ENCODE peak calls at places on chromosomes 2 and 18, in ten cellular contexts. P, H, Z, M, Q, V, K, B, J and Y are unnamed samples.

GRCh38 chr2:10124538-10125045 is 2.1 kb downstream of the RRM2 start:
- DNase-seq in P (peak), H (no peak), Z (no peak), M (peak), Q (peak), V (no peak), K (no peak), B (no peak), J (peak), Y (peak)

GRCh38 chr2:156445311-156446218 is 9.4 kb downstream of the GPD2 start:
- DNase-seq in P (no peak), H (no peak), Z (no peak), M (no peak), Q (no peak), V (peak), K (no peak), B (no peak), J (peak), Y (peak)

GRCh38 chr2:28751956-28752607 is 452 bp downstream of the PPP1CB start:
- DNase-seq in P (peak), H (no peak), Z (no peak), M (peak), Q (no peak), V (no peak), K (no peak), B (peak), J (no peak), Y (no peak)

GRCh38 chr2:238640486-238640885 is 207.4 kb upstream of the TWIST2 start:
- DNase-seq in P (no peak), H (no peak), Z (no peak), M (no peak), Q (peak), V (no peak), K (no peak), B (no peak), J (no peak), Y (no peak)

GRCh38 chr2:84395819-84396218 is 63.3 kb downstream of the SUCLG1 start:
- DNase-seq in P (no peak), H (no peak), Z (no peak), M (no peak), Q (no peak), V (no peak), K (no peak), B (no peak), J (no peak), Y (peak)

GRCh38 chr2:238513346-238513745 is 86.6 kb downstream of the ASB1 start:
- DNase-seq in P (peak), H (peak), Z (no peak), M (peak), Q (peak), V (no peak), K (no peak), B (peak), J (peak), Y (peak)

GRCh38 chr18:56175309-56175708 is 463.1 kb downstream of the TXNL1 start:
- DNase-seq in P (no peak), H (no peak), Z (no peak), M (no peak), Q (no peak), V (no peak), K (no peak), B (no peak), J (no peak), Y (no peak)

GRCh38 chr18:13587477-13587876 is 138.9 kb downstream of the FAM210A start:
- DNase-seq in P (no peak), H (no peak), Z (no peak), M (no peak), Q (no peak), V (no peak), K (no peak), B (no peak), J (no peak), Y (no peak)

GRCh38 chr2:74836675-74837401 is 2.9 kb downstream of the HK2 start:
- DNase-seq in P (no peak), H (no peak), Z (no peak), M (no peak), Q (peak), V (no peak), K (no peak), B (no peak), J (no peak), Y (no peak)

GRCh38 chr2:64328415-64328722 is 125.6 kb upstream of the LGALSL start:
- DNase-seq in P (no peak), H (no peak), Z (no peak), M (no peak), Q (no peak), V (no peak), K (no peak), B (no peak), J (no peak), Y (no peak)

GRCh38 chr2:121992700-121993099 is 237.2 kb downstream of the TSN start:
- DNase-seq in P (no peak), H (no peak), Z (no peak), M (no peak), Q (no peak), V (no peak), K (no peak), B (no peak), J (no peak), Y (no peak)

GRCh38 chr2:45166229-45166890 is 157.1 kb upstream of the SIX2 start:
- DNase-seq in P (peak), H (no peak), Z (no peak), M (no peak), Q (no peak), V (no peak), K (no peak), B (no peak), J (no peak), Y (no peak)

GRCh38 chr2:240636563-240637115 is 11.4 kb downstream of the GPR35 start:
- DNase-seq in P (no peak), H (no peak), Z (no peak), M (no peak), Q (peak), V (no peak), K (no peak), B (no peak), J (no peak), Y (no peak)

GRCh38 chr2:222973237-222973636 is 78.8 kb upstream of the KCNE4 start:
- DNase-seq in P (no peak), H (no peak), Z (no peak), M (no peak), Q (no peak), V (no peak), K (no peak), B (no peak), J (peak), Y (no peak)

GRCh38 chr2:24021122-24021998 is 11.5 kb downstream of the MFSD2B start:
- DNase-seq in P (peak), H (peak), Z (no peak), M (no peak), Q (no peak), V (no peak), K (no peak), B (peak), J (peak), Y (no peak)

GRCh38 chr2:146324954-146325353 is 1519.9 kb upstream of the ACVR2A start:
- DNase-seq in P (no peak), H (no peak), Z (no peak), M (no peak), Q (no peak), V (peak), K (no peak), B (no peak), J (peak), Y (peak)

GRCh38 chr2:196750977-196751631 is 48.4 kb downstream of the GTF3C3 start:
- DNase-seq in P (peak), H (peak), Z (peak), M (peak), Q (peak), V (peak), K (no peak), B (peak), J (peak), Y (peak)

GRCh38 chr18:46301081-46301480 is 196.9 kb downstream of the HAUS1 start:
- DNase-seq in P (no peak), H (no peak), Z (no peak), M (no peak), Q (peak), V (no peak), K (no peak), B (no peak), J (no peak), Y (no peak)

GRCh38 chr2:220365023-220365422 is 737.6 kb downstream of the SLC4A3 start:
- DNase-seq in P (no peak), H (no peak), Z (no peak), M (no peak), Q (no peak), V (peak), K (no peak), B (no peak), J (peak), Y (peak)

GRCh38 chr2:158810761-158811470 is 15.8 kb downstream of the DAPL1 start:
- DNase-seq in P (no peak), H (no peak), Z (no peak), M (no peak), Q (no peak), V (no peak), K (no peak), B (no peak), J (no peak), Y (no peak)

GRCh38 chr2:29405707-29406106 is 290.5 kb downstream of the CLIP4 start:
- DNase-seq in P (no peak), H (no peak), Z (no peak), M (no peak), Q (no peak), V (no peak), K (no peak), B (no peak), J (no peak), Y (no peak)

GRCh38 chr2:188142636-188143035 is 149.0 kb upstream of the GULP1 start:
- DNase-seq in P (no peak), H (no peak), Z (no peak), M (no peak), Q (no peak), V (peak), K (no peak), B (no peak), J (peak), Y (peak)

GRCh38 chr2:133768261-133769021 is 200.2 kb upstream of the NCKAP5 start:
- DNase-seq in P (no peak), H (no peak), Z (no peak), M (no peak), Q (no peak), V (no peak), K (no peak), B (no peak), J (peak), Y (no peak)

GRCh38 chr2:102120261-102121259 is 22.0 kb upstream of the IL1R1 start:
- DNase-seq in P (no peak), H (no peak), Z (no peak), M (peak), Q (no peak), V (no peak), K (no peak), B (no peak), J (no peak), Y (no peak)

GRCh38 chr18:26405190-26405781 is 143.1 kb downstream of the KCTD1 start:
- DNase-seq in P (peak), H (peak), Z (no peak), M (no peak), Q (no peak), V (no peak), K (no peak), B (no peak), J (peak), Y (peak)
- TF ChIP-seq CTCF in P (peak), H (peak), Z (peak), M (no peak), Q (peak), V (peak), K (no peak), B (peak), J (peak), Y (peak)

DNA sequence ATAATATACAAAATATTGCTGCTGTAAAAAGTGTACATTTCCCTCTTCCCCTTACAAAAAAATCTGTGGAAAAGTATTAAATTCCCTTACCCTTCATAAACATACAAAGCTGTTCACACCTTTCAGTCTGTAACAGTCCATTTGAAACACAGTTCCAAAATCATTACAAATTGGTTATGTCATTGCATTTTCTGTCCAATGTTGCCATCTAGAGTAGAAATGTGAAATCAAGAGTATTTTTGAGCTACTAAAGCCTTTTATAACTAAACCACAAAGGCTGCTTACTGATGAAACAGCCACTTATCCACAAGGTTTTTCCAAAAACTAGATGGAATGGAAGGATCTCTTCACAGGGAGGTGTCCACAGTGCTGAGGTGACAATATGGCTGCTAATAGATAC is 72.5 kb downstream of the SS18 start:
- DNase-seq in P (no peak), H (no peak), Z (no peak), M (no peak), Q (no peak), V (no peak), K (no peak), B (no peak), J (no peak), Y (no peak)
- TF ChIP-seq CTCF in P (peak), H (no peak), Z (peak), M (no peak), Q (no peak), V (no peak), K (no peak), B (peak), J (no peak), Y (peak)

GRCh38 chr2:207072579-207072978 is 93.2 kb downstream of the KLF7 start:
- DNase-seq in P (no peak), H (no peak), Z (no peak), M (no peak), Q (no peak), V (no peak), K (no peak), B (no peak), J (no peak), Y (no peak)

GRCh38 chr2:207071820-207072219 is 93.9 kb downstream of the KLF7 start:
- DNase-seq in P (no peak), H (no peak), Z (no peak), M (no peak), Q (no peak), V (no peak), K (no peak), B (no peak), J (peak), Y (no peak)

GRCh38 chr2:207075456-207075855 is 90.3 kb downstream of the KLF7 start:
- DNase-seq in P (no peak), H (no peak), Z (no peak), M (no peak), Q (no peak), V (no peak), K (no peak), B (no peak), J (no peak), Y (no peak)

GRCh38 chr2:207078186-207078798 is 87.5 kb downstream of the KLF7 start:
- DNase-seq in P (no peak), H (no peak), Z (no peak), M (no peak), Q (no peak), V (no peak), K (no peak), B (no peak), J (no peak), Y (no peak)

DNA sequence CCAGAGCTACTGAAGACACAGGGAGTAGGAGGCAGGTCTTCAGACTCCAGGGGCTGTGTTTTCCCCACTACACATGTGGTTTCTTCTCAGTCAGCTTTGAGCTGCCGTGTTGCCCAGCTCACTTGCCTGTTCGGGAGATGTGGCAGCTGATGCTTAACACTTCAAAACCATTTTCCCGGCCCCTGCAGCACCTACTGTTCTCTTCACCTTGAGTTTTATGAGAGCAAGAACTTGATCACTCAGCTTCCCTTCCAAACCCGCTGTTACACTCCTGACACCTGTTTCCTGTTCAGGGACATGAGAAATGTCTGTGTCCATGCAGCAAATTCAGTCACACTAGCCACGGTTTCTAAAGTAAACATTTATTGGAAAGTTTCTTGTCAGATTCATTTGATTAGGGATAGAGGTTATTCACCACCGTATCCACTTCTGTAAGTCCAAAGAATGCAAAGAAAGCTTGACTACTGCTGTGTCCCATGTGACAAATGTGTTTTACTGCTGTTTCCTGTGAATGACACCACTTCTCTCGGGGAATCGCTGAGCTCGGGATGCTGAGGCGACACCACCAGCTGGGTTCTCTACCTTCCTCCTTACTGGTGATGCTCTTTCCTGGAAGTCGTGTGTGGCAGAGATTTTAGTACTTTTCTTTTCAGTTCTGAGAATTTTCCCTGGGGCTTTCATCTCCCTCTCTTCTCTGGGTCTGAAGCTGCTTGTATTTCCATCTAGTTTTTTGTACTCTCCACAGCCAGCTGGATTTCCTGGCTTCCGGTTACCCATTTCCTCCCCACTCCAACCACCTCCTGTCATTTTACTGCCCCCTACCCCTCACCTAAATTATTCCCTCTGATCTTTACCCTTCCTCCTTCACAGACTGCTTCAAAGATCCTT is 91.7 kb downstream of the KLF7 start:
- DNase-seq in P (no peak), H (no peak), Z (no peak), M (no peak), Q (no peak), V (no peak), K (no peak), B (no peak), J (peak), Y (no peak)
- TF ChIP-seq CTCF in P (peak), H (no peak), Z (no peak), M (no peak), Q (no peak), V (no peak), K (no peak), B (no peak), J (no peak), Y (no peak)

DNA sequence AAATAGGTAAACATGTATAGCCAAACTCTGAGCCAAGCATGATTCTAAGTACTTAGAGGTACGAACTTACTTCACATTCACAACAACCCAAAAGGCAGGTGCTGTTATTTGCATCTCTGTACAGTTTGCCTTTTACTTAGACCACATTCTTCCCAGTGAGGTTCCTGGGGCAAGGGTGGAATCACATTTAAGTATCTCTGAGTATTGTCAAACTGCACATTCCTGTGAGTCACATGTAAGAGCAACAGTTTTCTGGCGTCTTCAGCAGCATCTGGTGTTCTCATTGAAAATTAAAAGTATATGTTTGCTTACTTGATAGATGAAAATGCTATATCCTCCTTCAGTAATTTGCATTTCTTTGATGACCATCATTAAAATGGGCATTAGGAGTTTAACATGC is 119.1 kb downstream of the UXS1 start:
- DNase-seq in P (no peak), H (no peak), Z (no peak), M (no peak), Q (no peak), V (no peak), K (no peak), B (no peak), J (no peak), Y (peak)
- TF ChIP-seq CTCF in P (no peak), H (no peak), Z (no peak), M (no peak), Q (no peak), V (no peak), K (no peak), B (no peak), J (no peak), Y (no peak)

DNA sequence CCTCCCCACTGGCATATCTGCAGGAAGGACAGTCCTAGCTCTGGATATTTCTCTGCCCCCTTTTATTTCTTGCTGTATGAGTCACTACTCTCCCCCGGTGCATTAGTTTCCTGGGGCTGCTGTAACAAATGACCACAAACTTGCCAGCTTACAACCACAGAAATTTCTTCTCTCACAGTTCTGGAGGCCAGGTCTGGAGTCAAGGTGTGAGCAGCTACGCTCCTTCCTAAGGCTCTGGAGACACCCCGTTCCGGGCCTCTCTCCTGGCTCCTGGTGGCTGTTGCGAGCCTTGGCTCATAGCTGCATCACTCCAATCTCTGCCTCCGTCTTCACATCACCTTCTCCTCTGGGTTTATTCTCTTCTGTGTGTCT is 34.1 kb downstream of the PTPRM start:
- DNase-seq in P (no peak), H (no peak), Z (no peak), M (no peak), Q (no peak), V (no peak), K (no peak), B (no peak), J (peak), Y (peak)
- TF ChIP-seq CTCF in P (peak), H (no peak), Z (no peak), M (no peak), Q (no peak), V (peak), K (no peak), B (no peak), J (no peak), Y (no peak)

GRCh38 chr2:11642972-11643371 is 27.0 kb downstream of the NTSR2 start:
- DNase-seq in P (no peak), H (peak), Z (no peak), M (no peak), Q (no peak), V (no peak), K (no peak), B (peak), J (no peak), Y (no peak)

GRCh38 chr2:11637546-11637945 is 32.4 kb downstream of the NTSR2 start:
- DNase-seq in P (no peak), H (no peak), Z (no peak), M (no peak), Q (no peak), V (no peak), K (no peak), B (no peak), J (no peak), Y (no peak)

GRCh38 chr2:11640132-11640531 is 29.9 kb downstream of the NTSR2 start:
- DNase-seq in P (no peak), H (no peak), Z (no peak), M (no peak), Q (no peak), V (no peak), K (no peak), B (no peak), J (no peak), Y (no peak)

GRCh38 chr2:11636593-11637295 is 33.3 kb downstream of the NTSR2 start:
- DNase-seq in P (no peak), H (no peak), Z (no peak), M (no peak), Q (no peak), V (no peak), K (no peak), B (no peak), J (no peak), Y (no peak)

GRCh38 chr2:11639503-11639902 is 30.5 kb downstream of the NTSR2 start:
- DNase-seq in P (no peak), H (no peak), Z (no peak), M (no peak), Q (no peak), V (no peak), K (no peak), B (no peak), J (no peak), Y (no peak)
- TF ChIP-seq CTCF in P (no peak), H (no peak), Z (no peak), M (no peak), Q (no peak), V (no peak), K (no peak), B (no peak), J (no peak), Y (no peak)